ENCODE peak calls at places on chromosomes 1 and 21, in nine cellular contexts. One of them, this sample, is unnamed.

GRCh38 chr1:2288816-2289536 is 60.9 kb downstream of the SKI start:
- DNase-seq in sciatic nerve: no peak
- DNase-seq in pons: no peak
- DNase-seq in T47D: no peak
- DNase-seq in EH: no peak
- DNase-seq in IMR-90: no peak
- DNase-seq in fibroblast of mammary gland: no peak
- DNase-seq in tibial artery: no peak
- DNase-seq in body of pancreas: no peak
- DNase-seq in this sample: no peak

GRCh38 chr21:41612674-41613250 is 104.8 kb upstream of the TMPRSS2 start:
- DNase-seq in sciatic nerve: peak
- DNase-seq in pons: peak
- DNase-seq in T47D: peak
- DNase-seq in EH: peak
- DNase-seq in IMR-90: peak
- DNase-seq in fibroblast of mammary gland: peak
- DNase-seq in tibial artery: peak
- DNase-seq in body of pancreas: peak
- DNase-seq in this sample: peak

GRCh38 chr1:37722181-37723071 is 30.1 kb downstream of the CDCA8 start:
- DNase-seq in sciatic nerve: peak
- DNase-seq in pons: peak
- DNase-seq in T47D: no peak
- DNase-seq in EH: no peak
- DNase-seq in IMR-90: no peak
- DNase-seq in fibroblast of mammary gland: no peak
- DNase-seq in tibial artery: no peak
- DNase-seq in body of pancreas: no peak
- DNase-seq in this sample: no peak

GRCh38 chr1:246139745-246140182 is 367.3 kb downstream of the SMYD3 start:
- DNase-seq in sciatic nerve: no peak
- DNase-seq in pons: no peak
- DNase-seq in T47D: no peak
- DNase-seq in EH: peak
- DNase-seq in IMR-90: peak
- DNase-seq in fibroblast of mammary gland: peak
- DNase-seq in tibial artery: no peak
- DNase-seq in body of pancreas: no peak
- DNase-seq in this sample: peak

GRCh38 chr1:204560590-204560989 is 44.4 kb downstream of the MDM4 start:
- DNase-seq in sciatic nerve: no peak
- DNase-seq in pons: no peak
- DNase-seq in T47D: no peak
- DNase-seq in EH: peak
- DNase-seq in IMR-90: peak
- DNase-seq in fibroblast of mammary gland: peak
- DNase-seq in tibial artery: no peak
- DNase-seq in body of pancreas: no peak
- DNase-seq in this sample: no peak

GRCh38 chr1:101290119-101290921 is 53.5 kb downstream of the S1PR1 start:
- DNase-seq in sciatic nerve: no peak
- DNase-seq in pons: no peak
- DNase-seq in T47D: no peak
- DNase-seq in EH: peak
- DNase-seq in IMR-90: no peak
- DNase-seq in fibroblast of mammary gland: no peak
- DNase-seq in tibial artery: no peak
- DNase-seq in body of pancreas: no peak
- DNase-seq in this sample: no peak

GRCh38 chr1:227370463-227371254 is 52.4 kb upstream of the CDC42BPA start:
- DNase-seq in sciatic nerve: no peak
- DNase-seq in pons: no peak
- DNase-seq in T47D: no peak
- DNase-seq in EH: peak
- DNase-seq in IMR-90: peak
- DNase-seq in fibroblast of mammary gland: peak
- DNase-seq in tibial artery: no peak
- DNase-seq in body of pancreas: no peak
- DNase-seq in this sample: peak

GRCh38 chr1:6888268-6888667 is 103.0 kb downstream of the CAMTA1 start:
- DNase-seq in sciatic nerve: no peak
- DNase-seq in pons: no peak
- DNase-seq in T47D: no peak
- DNase-seq in EH: peak
- DNase-seq in IMR-90: peak
- DNase-seq in fibroblast of mammary gland: no peak
- DNase-seq in tibial artery: no peak
- DNase-seq in body of pancreas: no peak
- DNase-seq in this sample: peak

GRCh38 chr1:18469514-18469913 is 11.2 kb upstream of the KLHDC7A start:
- DNase-seq in sciatic nerve: no peak
- DNase-seq in pons: no peak
- DNase-seq in T47D: no peak
- DNase-seq in EH: no peak
- DNase-seq in IMR-90: no peak
- DNase-seq in fibroblast of mammary gland: no peak
- DNase-seq in tibial artery: no peak
- DNase-seq in body of pancreas: no peak
- DNase-seq in this sample: no peak

GRCh38 chr1:187876775-187877174 is 1048.0 kb downstream of the PLA2G4A start:
- DNase-seq in sciatic nerve: no peak
- DNase-seq in pons: no peak
- DNase-seq in T47D: no peak
- DNase-seq in EH: no peak
- DNase-seq in IMR-90: no peak
- DNase-seq in fibroblast of mammary gland: no peak
- DNase-seq in tibial artery: no peak
- DNase-seq in body of pancreas: no peak
- DNase-seq in this sample: no peak

GRCh38 chr1:59738152-59738551 is 76.6 kb upstream of the HOOK1 start:
- DNase-seq in sciatic nerve: no peak
- DNase-seq in pons: no peak
- DNase-seq in T47D: no peak
- DNase-seq in EH: peak
- DNase-seq in IMR-90: peak
- DNase-seq in fibroblast of mammary gland: peak
- DNase-seq in tibial artery: no peak
- DNase-seq in body of pancreas: peak
- DNase-seq in this sample: peak

GRCh38 chr1:26922201-26922729 is 722 bp downstream of the NUDC start:
- DNase-seq in sciatic nerve: no peak
- DNase-seq in pons: peak
- DNase-seq in T47D: no peak
- DNase-seq in EH: no peak
- DNase-seq in IMR-90: peak
- DNase-seq in fibroblast of mammary gland: peak
- DNase-seq in tibial artery: no peak
- DNase-seq in body of pancreas: no peak
- DNase-seq in this sample: no peak

GRCh38 chr1:3924186-3924815 is 24.2 kb upstream of the C1orf174 start:
- DNase-seq in sciatic nerve: no peak
- DNase-seq in pons: no peak
- DNase-seq in T47D: no peak
- DNase-seq in EH: no peak
- DNase-seq in IMR-90: no peak
- DNase-seq in fibroblast of mammary gland: no peak
- DNase-seq in tibial artery: no peak
- DNase-seq in body of pancreas: no peak
- DNase-seq in this sample: no peak

GRCh38 chr21:43021756-43022600 is 47.6 kb downstream of the PKNOX1 start:
- DNase-seq in sciatic nerve: no peak
- DNase-seq in pons: no peak
- DNase-seq in T47D: no peak
- DNase-seq in EH: no peak
- DNase-seq in IMR-90: no peak
- DNase-seq in fibroblast of mammary gland: no peak
- DNase-seq in tibial artery: no peak
- DNase-seq in body of pancreas: no peak
- DNase-seq in this sample: no peak

GRCh38 chr1:70017770-70018169 is 187.6 kb downstream of the LRRC40 start:
- DNase-seq in sciatic nerve: no peak
- DNase-seq in pons: no peak
- DNase-seq in T47D: no peak
- DNase-seq in EH: no peak
- DNase-seq in IMR-90: peak
- DNase-seq in fibroblast of mammary gland: peak
- DNase-seq in tibial artery: no peak
- DNase-seq in body of pancreas: no peak
- DNase-seq in this sample: no peak

GRCh38 chr1:207825296-207825695 is 73.4 kb downstream of the CD46 start:
- DNase-seq in sciatic nerve: no peak
- DNase-seq in pons: no peak
- DNase-seq in T47D: no peak
- DNase-seq in EH: no peak
- DNase-seq in IMR-90: no peak
- DNase-seq in fibroblast of mammary gland: no peak
- DNase-seq in tibial artery: no peak
- DNase-seq in body of pancreas: no peak
- DNase-seq in this sample: no peak

GRCh38 chr1:202112864-202113689 is 9.6 kb upstream of the GPR37L1 start:
- DNase-seq in sciatic nerve: no peak
- DNase-seq in pons: no peak
- DNase-seq in T47D: peak
- DNase-seq in EH: peak
- DNase-seq in IMR-90: peak
- DNase-seq in fibroblast of mammary gland: no peak
- DNase-seq in tibial artery: no peak
- DNase-seq in body of pancreas: peak
- DNase-seq in this sample: peak

GRCh38 chr1:117540532-117540931 is 65.3 kb upstream of the TENT5C start:
- DNase-seq in sciatic nerve: no peak
- DNase-seq in pons: no peak
- DNase-seq in T47D: no peak
- DNase-seq in EH: no peak
- DNase-seq in IMR-90: no peak
- DNase-seq in fibroblast of mammary gland: no peak
- DNase-seq in tibial artery: no peak
- DNase-seq in body of pancreas: no peak
- DNase-seq in this sample: no peak

GRCh38 chr1:184866991-184867788 is 107.1 kb downstream of the NIBAN1 start:
- DNase-seq in sciatic nerve: no peak
- DNase-seq in pons: no peak
- DNase-seq in T47D: no peak
- DNase-seq in EH: peak
- DNase-seq in IMR-90: peak
- DNase-seq in fibroblast of mammary gland: peak
- DNase-seq in tibial artery: no peak
- DNase-seq in body of pancreas: peak
- DNase-seq in this sample: peak

GRCh38 chr21:18204931-18205330 is 39.7 kb upstream of the CHODL start:
- DNase-seq in sciatic nerve: no peak
- DNase-seq in pons: no peak
- DNase-seq in T47D: no peak
- DNase-seq in EH: no peak
- DNase-seq in IMR-90: no peak
- DNase-seq in fibroblast of mammary gland: no peak
- DNase-seq in tibial artery: no peak
- DNase-seq in body of pancreas: no peak
- DNase-seq in this sample: no peak

GRCh38 chr21:35377505-35378090 is 328.5 kb upstream of the RUNX1 start:
- DNase-seq in sciatic nerve: no peak
- DNase-seq in pons: no peak
- DNase-seq in T47D: no peak
- DNase-seq in EH: peak
- DNase-seq in IMR-90: no peak
- DNase-seq in fibroblast of mammary gland: no peak
- DNase-seq in tibial artery: no peak
- DNase-seq in body of pancreas: no peak
- DNase-seq in this sample: no peak

GRCh38 chr1:8392522-8392921 is 74.6 kb downstream of the SLC45A1 start:
- DNase-seq in sciatic nerve: no peak
- DNase-seq in pons: no peak
- DNase-seq in T47D: no peak
- DNase-seq in EH: no peak
- DNase-seq in IMR-90: no peak
- DNase-seq in fibroblast of mammary gland: peak
- DNase-seq in tibial artery: no peak
- DNase-seq in body of pancreas: no peak
- DNase-seq in this sample: no peak

GRCh38 chr1:94118013-94118412 is 2.9 kb downstream of the ABCA4 start:
- DNase-seq in sciatic nerve: no peak
- DNase-seq in pons: no peak
- DNase-seq in T47D: no peak
- DNase-seq in EH: peak
- DNase-seq in IMR-90: no peak
- DNase-seq in fibroblast of mammary gland: peak
- DNase-seq in tibial artery: no peak
- DNase-seq in body of pancreas: no peak
- DNase-seq in this sample: peak